ENCODE peak calls at places on chromosomes 11 and 22, in seven cellular contexts. One of them, this sample, is unnamed.

GRCh38 chr11:61158691-61159381 is 2.4 kb downstream of the VPS37C start:
- DNase-seq in left ventricle myocardium inferior: no peak
- DNase-seq in GM13976: no peak
- DNase-seq in RWPE2: no peak
- DNase-seq in stomach: no peak
- DNase-seq in GM23338: no peak
- DNase-seq in choroid plexus epithelial cell: peak
- DNase-seq in this sample: no peak

GRCh38 chr22:21447694-21448402 is 19.3 kb upstream of the TMEM191C start:
- DNase-seq in left ventricle myocardium inferior: no peak
- DNase-seq in GM13976: no peak
- DNase-seq in RWPE2: peak
- DNase-seq in stomach: peak
- DNase-seq in GM23338: peak
- DNase-seq in choroid plexus epithelial cell: no peak
- DNase-seq in this sample: peak

GRCh38 chr11:2483426-2483825 is 38.6 kb downstream of the KCNQ1 start:
- DNase-seq in left ventricle myocardium inferior: no peak
- DNase-seq in GM13976: no peak
- DNase-seq in RWPE2: no peak
- DNase-seq in stomach: peak
- DNase-seq in GM23338: no peak
- DNase-seq in choroid plexus epithelial cell: no peak
- DNase-seq in this sample: no peak

GRCh38 chr11:131672191-131672590 is 301.8 kb downstream of the NTM start:
- DNase-seq in left ventricle myocardium inferior: no peak
- DNase-seq in GM13976: no peak
- DNase-seq in RWPE2: peak
- DNase-seq in stomach: no peak
- DNase-seq in GM23338: no peak
- DNase-seq in choroid plexus epithelial cell: no peak
- DNase-seq in this sample: no peak

GRCh38 chr11:101176381-101176780 is 46.8 kb upstream of the PGR start:
- DNase-seq in left ventricle myocardium inferior: no peak
- DNase-seq in GM13976: no peak
- DNase-seq in RWPE2: no peak
- DNase-seq in stomach: no peak
- DNase-seq in GM23338: no peak
- DNase-seq in choroid plexus epithelial cell: no peak
- DNase-seq in this sample: no peak

GRCh38 chr11:6618117-6619020 is 853 bp downstream of the TPP1 start:
- DNase-seq in left ventricle myocardium inferior: no peak
- DNase-seq in GM13976: no peak
- DNase-seq in RWPE2: peak
- DNase-seq in stomach: peak
- DNase-seq in GM23338: no peak
- DNase-seq in choroid plexus epithelial cell: peak
- DNase-seq in this sample: no peak

GRCh38 chr11:24808173-24808572 is 311.3 kb downstream of the LUZP2 start:
- DNase-seq in left ventricle myocardium inferior: no peak
- DNase-seq in GM13976: no peak
- DNase-seq in RWPE2: no peak
- DNase-seq in stomach: no peak
- DNase-seq in GM23338: no peak
- DNase-seq in choroid plexus epithelial cell: no peak
- DNase-seq in this sample: no peak

GRCh38 chr22:34579519-34579918 is 486.4 kb upstream of the ISX start:
- DNase-seq in left ventricle myocardium inferior: no peak
- DNase-seq in GM13976: no peak
- DNase-seq in RWPE2: no peak
- DNase-seq in stomach: no peak
- DNase-seq in GM23338: no peak
- DNase-seq in choroid plexus epithelial cell: no peak
- DNase-seq in this sample: no peak

GRCh38 chr11:75174781-75175370 is 24.0 kb downstream of the SLCO2B1 start:
- DNase-seq in left ventricle myocardium inferior: no peak
- DNase-seq in GM13976: no peak
- DNase-seq in RWPE2: no peak
- DNase-seq in stomach: no peak
- DNase-seq in GM23338: no peak
- DNase-seq in choroid plexus epithelial cell: peak
- DNase-seq in this sample: peak

GRCh38 chr11:129861702-129862107 is 33.7 kb downstream of the NFRKB start:
- DNase-seq in left ventricle myocardium inferior: peak
- DNase-seq in GM13976: no peak
- DNase-seq in RWPE2: peak
- DNase-seq in stomach: peak
- DNase-seq in GM23338: peak
- DNase-seq in choroid plexus epithelial cell: peak
- DNase-seq in this sample: peak

GRCh38 chr11:6576471-6577373 is 26.7 kb downstream of the RRP8 start:
- DNase-seq in left ventricle myocardium inferior: no peak
- DNase-seq in GM13976: no peak
- DNase-seq in RWPE2: no peak
- DNase-seq in stomach: no peak
- DNase-seq in GM23338: peak
- DNase-seq in choroid plexus epithelial cell: peak
- DNase-seq in this sample: peak

GRCh38 chr11:57359896-57360690 is 20.9 kb downstream of the PRG3 start:
- DNase-seq in left ventricle myocardium inferior: no peak
- DNase-seq in GM13976: no peak
- DNase-seq in RWPE2: no peak
- DNase-seq in stomach: no peak
- DNase-seq in GM23338: no peak
- DNase-seq in choroid plexus epithelial cell: peak
- DNase-seq in this sample: no peak

GRCh38 chr11:62148271-62148980 is 24.6 kb downstream of the INCENP start:
- DNase-seq in left ventricle myocardium inferior: no peak
- DNase-seq in GM13976: no peak
- DNase-seq in RWPE2: no peak
- DNase-seq in stomach: peak
- DNase-seq in GM23338: no peak
- DNase-seq in choroid plexus epithelial cell: no peak
- DNase-seq in this sample: no peak

GRCh38 chr11:2582436-2582931 is 117.3 kb downstream of the KCNQ1OT1 start:
- DNase-seq in left ventricle myocardium inferior: peak
- DNase-seq in GM13976: no peak
- DNase-seq in RWPE2: peak
- DNase-seq in stomach: peak
- DNase-seq in GM23338: no peak
- DNase-seq in choroid plexus epithelial cell: no peak
- DNase-seq in this sample: no peak

GRCh38 chr11:15695096-15695721 is 580.5 kb downstream of the INSC start:
- DNase-seq in left ventricle myocardium inferior: no peak
- DNase-seq in GM13976: no peak
- DNase-seq in RWPE2: no peak
- DNase-seq in stomach: no peak
- DNase-seq in GM23338: no peak
- DNase-seq in choroid plexus epithelial cell: no peak
- DNase-seq in this sample: no peak

GRCh38 chr11:15826008-15826650 is 530.2 kb downstream of the SOX6 start:
- DNase-seq in left ventricle myocardium inferior: no peak
- DNase-seq in GM13976: no peak
- DNase-seq in RWPE2: no peak
- DNase-seq in stomach: no peak
- DNase-seq in GM23338: no peak
- DNase-seq in choroid plexus epithelial cell: no peak
- DNase-seq in this sample: no peak

GRCh38 chr11:76232026-76232665 is 25.8 kb upstream of the WNT11 start:
- DNase-seq in left ventricle myocardium inferior: no peak
- DNase-seq in GM13976: peak
- DNase-seq in RWPE2: no peak
- DNase-seq in stomach: no peak
- DNase-seq in GM23338: no peak
- DNase-seq in choroid plexus epithelial cell: peak
- DNase-seq in this sample: no peak

GRCh38 chr22:44225091-44225689 is 44.5 kb downstream of the PARVG start:
- DNase-seq in left ventricle myocardium inferior: no peak
- DNase-seq in GM13976: no peak
- DNase-seq in RWPE2: no peak
- DNase-seq in stomach: no peak
- DNase-seq in GM23338: no peak
- DNase-seq in choroid plexus epithelial cell: no peak
- DNase-seq in this sample: no peak

GRCh38 chr11:19817265-19817851 is 104.7 kb downstream of the NAV2 start:
- DNase-seq in left ventricle myocardium inferior: no peak
- DNase-seq in GM13976: no peak
- DNase-seq in RWPE2: no peak
- DNase-seq in stomach: peak
- DNase-seq in GM23338: peak
- DNase-seq in choroid plexus epithelial cell: no peak
- DNase-seq in this sample: no peak

GRCh38 chr11:10459029-10459970 is 4.2 kb downstream of the AMPD3 start:
- DNase-seq in left ventricle myocardium inferior: no peak
- DNase-seq in GM13976: peak
- DNase-seq in RWPE2: no peak
- DNase-seq in stomach: no peak
- DNase-seq in GM23338: no peak
- DNase-seq in choroid plexus epithelial cell: peak
- DNase-seq in this sample: no peak

GRCh38 chr22:33569547-33569946 is 350.7 kb downstream of the LARGE1 start:
- DNase-seq in left ventricle myocardium inferior: no peak
- DNase-seq in GM13976: no peak
- DNase-seq in RWPE2: no peak
- DNase-seq in stomach: no peak
- DNase-seq in GM23338: peak
- DNase-seq in choroid plexus epithelial cell: no peak
- DNase-seq in this sample: no peak

GRCh38 chr11:8336356-8337114 is 72.9 kb upstream of the LMO1 start:
- DNase-seq in left ventricle myocardium inferior: no peak
- DNase-seq in GM13976: no peak
- DNase-seq in RWPE2: no peak
- DNase-seq in stomach: no peak
- DNase-seq in GM23338: no peak
- DNase-seq in choroid plexus epithelial cell: no peak
- DNase-seq in this sample: no peak

GRCh38 chr11:62124186-62125113 is 639 bp downstream of the INCENP start:
- DNase-seq in left ventricle myocardium inferior: peak
- DNase-seq in GM13976: peak
- DNase-seq in RWPE2: no peak
- DNase-seq in stomach: no peak
- DNase-seq in GM23338: peak
- DNase-seq in choroid plexus epithelial cell: peak
- DNase-seq in this sample: peak

GRCh38 chr22:37633693-37634504 is 5.6 kb upstream of the SH3BP1 start:
- DNase-seq in left ventricle myocardium inferior: peak
- DNase-seq in GM13976: peak
- DNase-seq in RWPE2: no peak
- DNase-seq in stomach: peak
- DNase-seq in GM23338: peak
- DNase-seq in choroid plexus epithelial cell: peak
- DNase-seq in this sample: peak
- TF ChIP-seq CTCF in left ventricle myocardium inferior: peak
- TF ChIP-seq CTCF in GM13976: peak
- TF ChIP-seq CTCF in RWPE2: no peak
- TF ChIP-seq CTCF in stomach: no peak
- TF ChIP-seq CTCF in GM23338: peak
- TF ChIP-seq CTCF in choroid plexus epithelial cell: peak
- TF ChIP-seq CTCF in this sample: no peak

GRCh38 chr11:36153581-36153980 is 135.6 kb downstream of the COMMD9 start:
- DNase-seq in left ventricle myocardium inferior: no peak
- DNase-seq in GM13976: no peak
- DNase-seq in RWPE2: no peak
- DNase-seq in stomach: no peak
- DNase-seq in GM23338: peak
- DNase-seq in choroid plexus epithelial cell: peak
- DNase-seq in this sample: no peak

GRCh38 chr11:36155301-36155700 is 133.9 kb downstream of the COMMD9 start:
- DNase-seq in left ventricle myocardium inferior: peak
- DNase-seq in GM13976: no peak
- DNase-seq in RWPE2: no peak
- DNase-seq in stomach: no peak
- DNase-seq in GM23338: no peak
- DNase-seq in choroid plexus epithelial cell: no peak
- DNase-seq in this sample: no peak

GRCh38 chr11:36156486-36157150 is 132.6 kb downstream of the COMMD9 start:
- DNase-seq in left ventricle myocardium inferior: no peak
- DNase-seq in GM13976: no peak
- DNase-seq in RWPE2: no peak
- DNase-seq in stomach: no peak
- DNase-seq in GM23338: no peak
- DNase-seq in choroid plexus epithelial cell: no peak
- DNase-seq in this sample: no peak

GRCh38 chr11:36157151-36157519 is 132.1 kb downstream of the COMMD9 start:
- DNase-seq in left ventricle myocardium inferior: no peak
- DNase-seq in GM13976: no peak
- DNase-seq in RWPE2: no peak
- DNase-seq in stomach: no peak
- DNase-seq in GM23338: no peak
- DNase-seq in choroid plexus epithelial cell: no peak
- DNase-seq in this sample: no peak

DNA sequence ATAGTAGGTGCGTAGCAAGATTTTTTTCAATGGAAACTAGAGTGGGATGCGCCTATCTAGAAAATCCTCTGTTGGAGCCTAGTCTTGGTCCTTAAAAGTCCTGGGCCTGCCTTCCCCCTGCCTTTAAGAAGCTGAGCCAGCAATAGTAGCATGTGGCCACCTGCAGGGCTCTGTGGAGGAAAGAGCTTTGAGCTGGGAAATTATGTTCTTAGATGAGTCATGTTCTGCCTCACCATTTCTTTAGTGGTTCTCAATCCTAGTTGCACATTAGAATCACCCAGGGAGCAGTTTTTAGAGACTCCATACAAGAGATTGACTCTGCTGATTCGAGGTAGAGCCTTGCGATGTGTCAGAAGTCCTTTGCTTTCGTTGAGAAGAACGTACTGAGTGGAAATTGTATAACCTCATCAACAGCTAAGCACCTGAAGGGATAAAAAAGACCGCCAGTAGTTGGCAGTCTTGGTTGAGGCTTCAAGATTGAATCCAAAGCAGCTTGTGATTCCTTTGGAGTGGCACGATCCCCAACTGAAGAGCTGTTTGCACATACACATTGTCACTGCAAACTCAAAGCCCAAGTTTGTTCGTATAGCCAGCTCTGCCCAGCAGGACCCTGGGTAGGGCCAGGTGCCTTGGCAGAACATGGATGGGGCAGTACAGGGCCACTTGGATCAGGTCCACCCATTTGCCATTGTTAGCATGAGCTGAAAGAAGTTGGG is 133.3 kb downstream of the COMMD9 start:
- DNase-seq in left ventricle myocardium inferior: no peak
- DNase-seq in GM13976: no peak
- DNase-seq in RWPE2: no peak
- DNase-seq in stomach: no peak
- DNase-seq in GM23338: peak
- DNase-seq in choroid plexus epithelial cell: peak
- DNase-seq in this sample: no peak
- TF ChIP-seq CTCF in left ventricle myocardium inferior: no peak
- TF ChIP-seq CTCF in GM13976: no peak
- TF ChIP-seq CTCF in RWPE2: peak
- TF ChIP-seq CTCF in stomach: no peak
- TF ChIP-seq CTCF in GM23338: peak
- TF ChIP-seq CTCF in choroid plexus epithelial cell: peak
- TF ChIP-seq CTCF in this sample: no peak

GRCh38 chr22:20013382-20013871 is 3.2 kb downstream of the ARVCF start:
- DNase-seq in left ventricle myocardium inferior: peak
- DNase-seq in GM13976: peak
- DNase-seq in RWPE2: no peak
- DNase-seq in stomach: peak
- DNase-seq in GM23338: peak
- DNase-seq in choroid plexus epithelial cell: peak
- DNase-seq in this sample: peak
- TF ChIP-seq CTCF in left ventricle myocardium inferior: peak
- TF ChIP-seq CTCF in GM13976: peak
- TF ChIP-seq CTCF in RWPE2: peak
- TF ChIP-seq CTCF in stomach: no peak
- TF ChIP-seq CTCF in GM23338: peak
- TF ChIP-seq CTCF in choroid plexus epithelial cell: peak
- TF ChIP-seq CTCF in this sample: peak

GRCh38 chr11:117492578-117493251 is 165.1 kb downstream of the CEP164 start:
- DNase-seq in left ventricle myocardium inferior: no peak
- DNase-seq in GM13976: no peak
- DNase-seq in RWPE2: no peak
- DNase-seq in stomach: no peak
- DNase-seq in GM23338: peak
- DNase-seq in choroid plexus epithelial cell: no peak
- DNase-seq in this sample: no peak
- TF ChIP-seq CTCF in left ventricle myocardium inferior: no peak
- TF ChIP-seq CTCF in GM13976: no peak
- TF ChIP-seq CTCF in RWPE2: no peak
- TF ChIP-seq CTCF in stomach: no peak
- TF ChIP-seq CTCF in GM23338: no peak
- TF ChIP-seq CTCF in choroid plexus epithelial cell: no peak
- TF ChIP-seq CTCF in this sample: no peak